ENCODE peak calls at places on chromosomes 2 and 18, in seven cellular contexts. F, E, T, X, V, R and D are unnamed samples. For H3K36me3 and H3K27me3, the result is how much of the 10 kb centered on the place peaks cover.

GRCh38 chr18:3281456-3282400 is 19.8 kb downstream of the MYL12B start:
- DNase-seq in X (peak), R (no peak), F (no peak), E (no peak), T (peak), V (peak), D (no peak)

GRCh38 chr18:48488388-48488850 is 50.4 kb upstream of the CTIF start:
- DNase-seq in F (no peak), E (peak), V (no peak), R (peak), X (peak), T (no peak), D (no peak)

GRCh38 chr18:37657413-37657965 is 91.9 kb upstream of the CELF4 start:
- DNase-seq in T (no peak), V (no peak), R (no peak), E (no peak), X (no peak), F (no peak), D (no peak)

GRCh38 chr2:221675509-221675908 is 103.4 kb upstream of the EPHA4 start:
- DNase-seq in T (no peak), X (no peak), F (no peak), V (no peak), R (no peak), E (no peak), D (no peak)

GRCh38 chr2:231926180-231926741 is at the start of gene NPPC:
- DNase-seq in R (no peak), F (no peak), X (peak), E (peak), V (peak), T (peak), D (peak)

GRCh38 chr2:41922177-41922576 is 125.6 kb upstream of the PKDCC start:
- DNase-seq in T (no peak), F (peak), E (no peak), X (no peak), R (no peak), V (no peak), D (no peak)

GRCh38 chr2:160427629-160428424 is 65.8 kb downstream of the RBMS1 start:
- DNase-seq in T (peak), F (no peak), E (peak), R (no peak), X (no peak), V (peak), D (no peak)

GRCh38 chr2:199460101-199460671 is 2.4 kb upstream of the SATB2 start:
- DNase-seq in V (peak), T (no peak), R (no peak), F (no peak), E (no peak), X (peak), D (no peak)

GRCh38 chr2:128134573-128134972 is 43.6 kb downstream of the UGGT1 start:
- DNase-seq in V (no peak), E (no peak), T (no peak), X (no peak), R (no peak), F (no peak), D (no peak)

GRCh38 chr2:128139624-128140023 is 48.6 kb downstream of the UGGT1 start:
- DNase-seq in R (no peak), F (no peak), E (no peak), T (no peak), X (no peak), V (no peak), D (no peak)

DNA sequence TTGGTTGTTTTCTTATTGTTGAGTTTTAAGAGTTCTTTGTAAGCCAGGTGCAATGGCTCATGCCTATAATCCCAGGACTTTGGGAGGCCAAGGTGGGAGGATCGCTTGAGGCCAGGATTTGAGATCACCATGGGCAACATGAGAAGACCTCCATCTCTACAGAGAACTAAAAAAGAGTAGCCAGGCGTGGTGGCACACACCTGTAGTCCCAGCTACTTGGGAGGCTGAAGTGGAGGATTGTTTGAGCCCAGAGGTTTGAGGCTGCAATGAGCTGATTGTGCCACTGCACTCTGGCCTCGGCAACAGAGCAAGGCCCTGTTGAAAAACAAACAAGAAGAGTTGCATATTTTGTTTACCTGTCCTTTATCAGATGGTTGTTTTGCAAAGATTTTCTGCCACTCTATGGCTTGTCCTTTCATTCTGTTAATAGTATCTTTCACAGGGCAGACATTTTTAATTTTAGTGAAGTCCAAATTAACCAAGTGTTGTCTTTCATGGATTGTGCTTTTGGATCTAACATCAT is 46.2 kb downstream of the UGGT1 start:
- DNase-seq in E (no peak), T (no peak), F (no peak), X (no peak), V (no peak), R (no peak), D (no peak)
- H3K36me3 ChIP-seq in E (under half), T (half or more), F (half or more), X (half or more), V (under half), R (under half), D (half or more)

DNA sequence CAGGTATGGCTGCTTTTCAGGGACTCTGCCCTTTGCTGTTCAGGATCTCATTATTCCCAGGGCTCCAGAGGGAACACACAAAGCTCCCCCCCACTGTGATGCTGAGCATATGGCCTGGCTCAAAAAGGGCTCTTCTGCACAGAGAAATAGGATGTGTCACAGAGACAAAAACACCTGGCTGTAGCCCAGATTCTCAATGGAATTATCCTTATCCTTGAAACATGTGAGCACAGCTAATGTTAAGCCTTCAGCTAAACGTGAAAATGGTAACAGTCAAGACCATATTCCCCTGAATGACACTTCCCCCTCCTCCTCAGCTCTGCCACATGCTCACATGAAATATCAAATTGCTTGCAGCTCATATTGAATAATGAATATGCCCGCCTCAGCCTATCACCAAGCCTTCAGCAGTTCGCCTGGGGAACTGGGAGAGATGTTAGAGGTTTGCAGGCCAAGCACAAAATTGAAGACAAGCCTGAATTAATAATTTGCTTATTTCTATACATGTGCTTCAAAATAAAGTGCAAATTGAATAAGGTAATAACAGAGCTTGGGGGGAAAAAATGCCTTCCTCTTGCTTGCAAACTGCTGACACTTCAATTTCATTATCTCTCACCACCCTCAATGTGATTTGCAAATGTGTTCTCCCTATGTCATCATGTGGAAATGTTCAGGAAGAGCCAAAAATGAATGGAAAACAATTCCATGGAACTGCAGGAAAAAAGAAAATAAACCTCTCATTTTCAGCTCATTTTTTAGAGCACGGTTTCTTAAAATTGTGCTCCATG is 181.0 kb upstream of the HNRNPA3 start:
- DNase-seq in X (no peak), V (no peak), F (no peak), R (no peak), T (no peak), E (no peak), D (no peak)
- H3K27me3 ChIP-seq in X (under half), V (under half), F (under half), R (under half), T (under half), E (under half), D (under half)

DNA sequence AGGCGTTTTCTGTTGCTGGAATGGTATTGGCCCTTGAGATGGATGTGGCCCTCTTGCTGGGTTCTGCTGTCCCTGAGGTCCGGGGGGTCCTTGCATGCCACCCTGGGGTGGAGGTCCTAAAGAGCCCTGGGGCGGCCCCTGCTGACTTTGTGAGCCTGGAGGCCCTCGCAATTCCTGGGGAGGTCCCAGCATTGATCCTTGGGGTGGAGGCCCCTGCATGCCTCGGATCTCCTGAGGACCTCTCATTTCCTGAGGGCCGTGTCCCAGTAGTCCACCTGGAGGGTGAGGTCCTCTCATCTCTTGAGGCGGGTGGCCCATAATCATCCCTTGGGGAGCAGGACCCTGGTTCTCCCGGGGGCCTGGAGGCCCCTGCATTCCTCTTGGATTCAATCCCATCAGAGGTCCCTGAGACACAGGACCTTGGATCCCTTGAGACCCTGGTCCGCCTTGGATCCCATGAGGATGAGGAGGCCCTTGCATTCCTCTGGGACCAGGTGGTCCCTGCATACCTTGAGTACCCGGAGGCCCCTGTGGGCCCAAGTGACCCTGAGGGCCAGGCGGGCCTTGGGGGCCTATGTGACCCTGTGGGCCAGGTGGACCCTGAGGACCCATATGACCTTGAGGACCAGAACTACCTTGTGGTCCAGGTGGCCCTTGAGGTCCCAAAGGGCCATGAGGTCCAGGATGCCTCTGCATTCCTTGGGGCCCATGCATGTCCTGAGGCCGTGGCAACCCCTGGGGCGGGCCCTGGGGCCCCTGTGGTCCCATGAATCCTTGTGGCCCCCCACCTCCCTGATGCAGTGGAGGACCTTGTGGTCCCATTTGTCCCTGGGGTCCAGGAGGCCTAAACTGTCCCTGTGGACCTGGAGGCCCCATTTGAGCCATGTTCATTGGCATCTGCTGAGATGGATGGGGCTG is 18.3 kb downstream of the SFT2D3 start:
- DNase-seq in V (no peak), X (no peak), E (no peak), R (no peak), F (no peak), T (no peak), D (no peak)
- H3K36me3 ChIP-seq in V (under half), X (half or more), E (under half), R (under half), F (half or more), T (half or more), D (half or more)

GRCh38 chr18:23196119-23197004 is 61.1 kb downstream of the CABLES1 start:
- DNase-seq in E (no peak), V (no peak), X (no peak), T (no peak), R (no peak), F (no peak), D (no peak)

GRCh38 chr18:23194150-23194968 is 59.1 kb downstream of the CABLES1 start:
- DNase-seq in R (no peak), V (no peak), E (no peak), X (no peak), F (no peak), T (no peak), D (no peak)

GRCh38 chr18:23193727-23194126 is 58.4 kb downstream of the CABLES1 start:
- DNase-seq in V (no peak), F (no peak), T (no peak), R (no peak), X (no peak), E (no peak), D (no peak)

GRCh38 chr18:23198217-23198845 is 63.0 kb downstream of the CABLES1 start:
- DNase-seq in F (no peak), R (no peak), V (no peak), E (no peak), T (no peak), X (no peak), D (no peak)

DNA sequence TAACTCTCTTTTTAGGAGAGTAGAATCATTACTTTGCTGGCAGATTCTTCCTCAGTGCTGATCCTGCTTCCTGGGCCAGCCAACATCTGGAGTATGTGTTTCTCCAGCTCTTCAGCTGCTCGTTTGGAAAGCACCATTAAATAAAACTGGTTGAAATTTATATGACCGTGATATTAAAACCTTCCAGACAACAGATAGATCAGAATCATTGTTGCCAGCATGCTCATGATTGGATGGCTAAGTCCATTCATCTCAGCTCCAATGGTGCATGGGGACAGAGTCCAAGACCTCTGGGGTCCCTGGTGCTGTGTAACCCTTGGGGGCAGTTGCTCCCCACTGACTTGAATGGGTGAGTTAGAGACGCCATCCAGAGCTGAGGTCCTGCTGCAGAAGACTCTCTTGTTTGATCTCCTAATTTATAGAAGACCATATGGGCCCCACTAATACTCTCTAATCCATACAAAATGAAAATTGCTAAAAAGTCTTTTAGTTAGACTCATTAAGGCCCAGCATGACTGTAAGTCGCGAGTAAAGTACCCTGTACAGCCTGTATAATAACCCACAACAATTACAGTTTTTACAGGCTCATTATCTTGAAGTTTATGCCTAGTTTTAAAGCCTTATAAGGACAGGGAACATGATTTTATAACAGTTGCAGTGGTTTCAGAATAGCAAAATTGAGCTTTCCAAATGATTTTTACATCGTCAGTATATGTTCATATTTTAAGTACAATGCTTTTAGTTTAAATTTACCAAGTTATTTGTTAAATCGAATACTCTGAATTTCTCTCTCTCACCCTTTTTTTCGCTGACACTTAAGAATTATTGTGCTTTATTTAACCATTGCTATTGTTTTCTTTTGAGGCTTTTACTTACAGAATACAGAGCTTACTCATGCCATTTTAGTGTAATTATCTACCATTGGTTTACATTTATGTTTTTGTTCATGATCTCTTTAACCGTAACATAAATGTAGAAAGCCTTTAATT is 60.0 kb downstream of the CABLES1 start:
- DNase-seq in F (no peak), E (no peak), R (no peak), X (no peak), T (no peak), V (no peak), D (no peak)
- H3K27me3 ChIP-seq in F (under half), E (under half), R (under half), X (under half), T (under half), V (under half), D (under half)

DNA sequence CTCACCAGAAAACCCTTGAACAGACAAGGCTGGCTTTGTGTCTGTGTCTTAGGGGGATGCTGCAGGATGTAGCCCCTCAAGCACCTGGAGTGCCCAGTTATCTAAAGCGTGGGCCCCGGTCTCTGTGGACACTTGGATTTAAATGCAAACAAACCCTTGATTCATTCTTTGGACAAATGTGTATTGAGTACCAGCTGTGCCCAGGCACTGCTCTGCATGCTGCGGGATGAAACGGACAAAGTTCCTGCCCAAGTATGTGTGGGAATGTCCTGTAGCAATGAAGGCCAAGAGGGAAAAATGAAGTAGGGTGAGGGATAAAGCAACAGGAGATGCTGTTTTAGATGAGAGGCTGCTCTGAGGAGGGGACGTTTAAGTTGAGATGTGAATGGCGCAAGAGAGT is 53.9 kb downstream of the BOLA3 start:
- DNase-seq in E (no peak), V (no peak), T (no peak), X (no peak), F (no peak), R (no peak), D (no peak)
- H3K36me3 ChIP-seq in E (under half), V (under half), T (half or more), X (under half), F (under half), R (under half), D (under half)

GRCh38 chr2:205688417-205689200 is 6.3 kb downstream of the NRP2 start:
- DNase-seq in E (no peak), V (no peak), F (no peak), R (no peak), T (no peak), X (no peak), D (no peak)
- H3K27me3 ChIP-seq in E (under half), V (under half), F (under half), R (under half), T (under half), X (under half), D (under half)

DNA sequence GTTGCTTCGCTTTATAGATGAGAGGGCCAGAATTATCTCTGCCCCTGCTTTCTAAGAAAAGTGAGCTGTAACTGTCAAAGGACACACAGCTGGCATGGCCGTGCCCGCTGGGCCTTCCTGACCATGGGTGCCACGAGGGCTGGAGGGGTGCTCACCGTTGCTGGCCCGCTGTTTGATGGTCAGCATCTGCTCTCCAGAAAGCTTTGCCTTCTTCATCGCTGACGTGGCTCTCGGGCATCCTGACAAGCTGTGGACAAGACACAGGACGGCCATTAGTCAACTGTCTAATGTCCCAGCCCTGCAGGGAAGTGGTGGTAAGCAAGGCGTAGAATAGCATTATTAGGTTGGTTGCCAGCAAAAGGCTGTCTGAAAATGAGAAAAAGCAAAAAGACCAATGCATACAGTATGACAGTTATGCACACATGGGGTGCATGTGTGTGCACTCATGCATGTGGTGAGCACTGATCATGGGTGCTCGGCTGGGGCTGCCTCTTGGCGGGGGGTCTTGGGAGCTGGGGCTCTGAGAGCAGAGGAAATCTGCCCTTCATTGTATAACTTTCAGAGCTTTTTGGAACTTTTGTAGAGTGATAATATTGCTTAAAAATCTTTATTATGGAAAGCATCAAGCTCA is 64.7 kb upstream of the PXDN start:
- DNase-seq in F (no peak), V (no peak), R (no peak), X (no peak), E (no peak), T (no peak), D (no peak)
- H3K36me3 ChIP-seq in F (under half), V (under half), R (under half), X (under half), E (under half), T (under half), D (under half)

DNA sequence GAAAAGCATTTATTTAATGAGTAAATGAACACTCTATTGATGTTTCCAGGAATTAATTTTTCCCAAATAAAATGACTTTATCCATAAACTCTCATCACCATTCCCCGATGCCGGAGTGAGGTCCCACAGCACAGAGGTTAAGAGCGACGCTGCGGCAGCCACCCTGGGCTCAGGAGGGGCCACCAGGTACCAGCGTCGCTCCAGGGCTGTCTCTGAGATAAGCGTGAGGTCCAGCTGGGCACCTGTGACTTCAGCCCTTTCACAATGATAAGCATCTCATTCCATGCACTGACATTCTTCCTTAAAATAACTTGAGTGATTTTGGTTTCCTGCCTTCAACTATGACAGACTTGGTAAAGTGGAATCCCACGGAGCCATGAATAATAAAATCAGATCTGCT is 182.1 kb downstream of the TWIST2 start:
- DNase-seq in T (no peak), X (no peak), V (no peak), F (no peak), E (no peak), R (no peak), D (no peak)
- H3K27me3 ChIP-seq in T (under half), X (under half), V (under half), F (under half), E (under half), R (under half), D (under half)

GRCh38 chr18:77761332-77761731 is 511.7 kb downstream of the GALR1 start:
- DNase-seq in F (no peak), T (no peak), E (no peak), R (no peak), X (no peak), V (no peak), D (no peak)
- H3K36me3 ChIP-seq in F (under half), T (under half), E (under half), R (under half), X (under half), V (under half), D (under half)

GRCh38 chr2:177190941-177191340 is 21.7 kb upstream of the HNRNPA3 start:
- DNase-seq in R (no peak), X (no peak), V (no peak), E (no peak), T (no peak), F (no peak), D (no peak)
- H3K27me3 ChIP-seq in R (under half), X (under half), V (under half), E (under half), T (under half), F (under half), D (under half)